ENCODE peak calls at places on chromosome 4, in four cellular contexts. One of them, this sample, is unnamed.

GRCh38 chr4:1767770-1768366 is 25.2 kb upstream of the FGFR3 start:
- DNase-seq in pancreas: no peak
- DNase-seq in activated naive CD4-positive, alpha-beta T cell: peak
- DNase-seq in stimulated activated CD8-positive, alpha-beta memory T cell treated with anti-CD3 and anti-CD28 coated beads, Interleukin-4, amount 100 ng/mL, for 24 hours: no peak
- DNase-seq in this sample: no peak

GRCh38 chr4:105145913-105146285 is 777 bp upstream of the TET2 start:
- DNase-seq in pancreas: no peak
- DNase-seq in activated naive CD4-positive, alpha-beta T cell: no peak
- DNase-seq in stimulated activated CD8-positive, alpha-beta memory T cell treated with anti-CD3 and anti-CD28 coated beads, Interleukin-4, amount 100 ng/mL, for 24 hours: no peak
- DNase-seq in this sample: peak

GRCh38 chr4:36038521-36038920 is 205.8 kb downstream of the ARAP2 start:
- DNase-seq in pancreas: no peak
- DNase-seq in activated naive CD4-positive, alpha-beta T cell: no peak
- DNase-seq in stimulated activated CD8-positive, alpha-beta memory T cell treated with anti-CD3 and anti-CD28 coated beads, Interleukin-4, amount 100 ng/mL, for 24 hours: no peak
- DNase-seq in this sample: no peak

GRCh38 chr4:74456849-74457395 is 12.0 kb downstream of the AREG start:
- DNase-seq in pancreas: no peak
- DNase-seq in activated naive CD4-positive, alpha-beta T cell: no peak
- DNase-seq in stimulated activated CD8-positive, alpha-beta memory T cell treated with anti-CD3 and anti-CD28 coated beads, Interleukin-4, amount 100 ng/mL, for 24 hours: no peak
- DNase-seq in this sample: no peak

GRCh38 chr4:3248811-3249661 is at the start of gene MSANTD1:
- DNase-seq in pancreas: peak
- DNase-seq in activated naive CD4-positive, alpha-beta T cell: no peak
- DNase-seq in stimulated activated CD8-positive, alpha-beta memory T cell treated with anti-CD3 and anti-CD28 coated beads, Interleukin-4, amount 100 ng/mL, for 24 hours: no peak
- DNase-seq in this sample: peak

GRCh38 chr4:5996641-5997040 is 21.6 kb downstream of the C4orf50 start:
- DNase-seq in pancreas: no peak
- DNase-seq in activated naive CD4-positive, alpha-beta T cell: no peak
- DNase-seq in stimulated activated CD8-positive, alpha-beta memory T cell treated with anti-CD3 and anti-CD28 coated beads, Interleukin-4, amount 100 ng/mL, for 24 hours: no peak
- DNase-seq in this sample: no peak

GRCh38 chr4:156223985-156224384 is 270.3 kb upstream of the CTSO start:
- DNase-seq in pancreas: no peak
- DNase-seq in activated naive CD4-positive, alpha-beta T cell: no peak
- DNase-seq in stimulated activated CD8-positive, alpha-beta memory T cell treated with anti-CD3 and anti-CD28 coated beads, Interleukin-4, amount 100 ng/mL, for 24 hours: no peak
- DNase-seq in this sample: no peak

GRCh38 chr4:93747220-93747619 is 81.3 kb upstream of the ATOH1 start:
- DNase-seq in pancreas: no peak
- DNase-seq in activated naive CD4-positive, alpha-beta T cell: no peak
- DNase-seq in stimulated activated CD8-positive, alpha-beta memory T cell treated with anti-CD3 and anti-CD28 coated beads, Interleukin-4, amount 100 ng/mL, for 24 hours: no peak
- DNase-seq in this sample: no peak

GRCh38 chr4:133102612-133103409 is 46.3 kb upstream of the PCDH10 start:
- DNase-seq in pancreas: no peak
- DNase-seq in activated naive CD4-positive, alpha-beta T cell: no peak
- DNase-seq in stimulated activated CD8-positive, alpha-beta memory T cell treated with anti-CD3 and anti-CD28 coated beads, Interleukin-4, amount 100 ng/mL, for 24 hours: no peak
- DNase-seq in this sample: no peak

GRCh38 chr4:101349346-101350064 is 2.2 kb upstream of the PPP3CA start:
- DNase-seq in pancreas: peak
- DNase-seq in activated naive CD4-positive, alpha-beta T cell: no peak
- DNase-seq in stimulated activated CD8-positive, alpha-beta memory T cell treated with anti-CD3 and anti-CD28 coated beads, Interleukin-4, amount 100 ng/mL, for 24 hours: no peak
- DNase-seq in this sample: peak